ENCODE peak calls at places on chromosome 19, in ten cellular contexts. U, W, A, N, L, S, B, O, H and P are unnamed samples.

GRCh38 chr19:36182612-36183454 is 30.6 kb upstream of the COX7A1 start:
- DNase-seq in B (no peak), S (no peak), A (no peak), O (no peak), N (peak), W (no peak), H (peak), L (no peak), U (no peak), P (no peak)

GRCh38 chr19:7391218-7391670 is 42.5 kb downstream of the ARHGEF18 start:
- DNase-seq in W (no peak), H (peak), O (no peak), N (peak), L (no peak), S (no peak), U (no peak), A (no peak), B (no peak), P (no peak)

GRCh38 chr19:49684251-49684982 is 5.0 kb upstream of the ADM5 start:
- DNase-seq in S (peak), W (no peak), B (no peak), U (peak), A (no peak), N (peak), L (no peak), H (no peak), O (no peak), P (no peak)

GRCh38 chr19:1622007-1622406 is 16.7 kb upstream of the UQCR11 start:
- DNase-seq in B (no peak), N (no peak), U (no peak), H (no peak), W (no peak), O (no peak), S (no peak), L (no peak), A (no peak), P (no peak)

GRCh38 chr19:36027696-36028095 is 5.0 kb downstream of the CLIP3 start:
- DNase-seq in O (no peak), H (no peak), A (no peak), B (no peak), W (no peak), S (no peak), U (no peak), L (no peak), N (no peak), P (no peak)

GRCh38 chr19:6501740-6502648 is at the start of gene TUBB4A:
- DNase-seq in H (no peak), S (no peak), A (no peak), B (peak), N (peak), O (peak), U (peak), W (peak), L (no peak), P (no peak)

GRCh38 chr19:2309734-2310362 is 1.9 kb upstream of the LINGO3 start:
- DNase-seq in W (no peak), O (no peak), S (no peak), L (peak), N (peak), B (no peak), A (no peak), H (no peak), U (no peak), P (no peak)

GRCh38 chr19:53868091-53868891 is 608 bp downstream of the MYADM start:
- DNase-seq in L (peak), N (peak), B (peak), S (peak), A (no peak), W (peak), U (peak), O (peak), H (no peak), P (peak)

GRCh38 chr19:49851456-49852259 is 699 bp downstream of the PTOV1 start:
- DNase-seq in S (no peak), W (no peak), A (no peak), H (no peak), N (peak), U (peak), L (peak), O (peak), B (peak), P (peak)

GRCh38 chr19:41218615-41219507 is at the start of gene AXL:
- DNase-seq in S (no peak), O (no peak), A (no peak), H (peak), N (peak), B (no peak), U (peak), L (no peak), W (no peak), P (peak)

GRCh38 chr19:47663911-47664771 is 49.1 kb upstream of the EHD2 start:
- DNase-seq in O (no peak), A (no peak), W (no peak), S (peak), U (no peak), N (peak), H (no peak), B (no peak), L (peak), P (peak)

GRCh38 chr19:53172892-53173291 is 14.0 kb upstream of the ZNF347 start:
- DNase-seq in N (no peak), S (no peak), B (no peak), H (no peak), W (no peak), A (no peak), U (no peak), L (no peak), O (no peak), P (no peak)

GRCh38 chr19:30236006-30236405 is 136.2 kb upstream of the ZNF536 start:
- DNase-seq in U (no peak), S (no peak), A (no peak), L (no peak), B (no peak), W (no peak), H (no peak), N (no peak), O (no peak), P (no peak)

GRCh38 chr19:32622002-32622401 is 41.0 kb downstream of the PDCD5 start:
- DNase-seq in S (no peak), W (no peak), N (no peak), A (no peak), B (no peak), L (no peak), U (no peak), O (no peak), H (no peak), P (no peak)

GRCh38 chr19:29239220-29239776 is 26.3 kb upstream of the UQCRFS1 start:
- DNase-seq in W (no peak), S (no peak), U (no peak), N (no peak), L (no peak), H (no peak), O (no peak), B (no peak), A (no peak), P (no peak)

GRCh38 chr19:27876489-27876888 is 1336.5 kb downstream of the UQCRFS1 start:
- DNase-seq in N (no peak), A (no peak), W (no peak), B (no peak), U (no peak), O (no peak), H (no peak), S (no peak), L (no peak), P (no peak)

GRCh38 chr19:7063339-7063738 is 4.9 kb upstream of the MBD3L3 start:
- DNase-seq in S (no peak), A (no peak), L (no peak), W (no peak), U (no peak), B (peak), O (no peak), N (no peak), H (no peak), P (no peak)

GRCh38 chr19:50649433-50650391 is at the start of gene C19orf81:
- DNase-seq in A (no peak), W (no peak), S (no peak), B (no peak), O (no peak), U (no peak), N (peak), H (peak), L (no peak), P (no peak)

GRCh38 chr19:50567052-50567841 is 988 bp downstream of the LRRC4B start:
- DNase-seq in A (no peak), O (no peak), S (no peak), U (no peak), N (no peak), H (no peak), B (no peak), W (no peak), L (no peak), P (no peak)

GRCh38 chr19:54440641-54441040 is 8.4 kb upstream of the LENG8 start:
- DNase-seq in S (no peak), A (no peak), L (peak), B (no peak), N (no peak), H (no peak), W (no peak), U (no peak), O (no peak), P (no peak)